ENCODE peak calls at places on chromosomes 4 and X, in ten cellular contexts. One of them, this sample, is unnamed.

GRCh38 chr4:169253904-169254303 is 16.9 kb downstream of the SH3RF1 start:
- DNase-seq in HFFc6: peak; percentile 83
- DNase-seq in mammary epithelial cell: peak; percentile 46
- DNase-seq in tibial artery: no peak
- DNase-seq in dorsolateral prefrontal cortex: no peak
- DNase-seq in thyroid gland: no peak
- DNase-seq in GM13976: no peak
- DNase-seq in mesothelial cell of epicardium: no peak
- DNase-seq in fibroblast of mammary gland: peak; percentile 92
- DNase-seq in AG10803: peak; percentile 90
- DNase-seq in this sample: no peak

GRCh38 chr4:140884431-140885058 is 128.4 kb upstream of the TBC1D9 start:
- DNase-seq in HFFc6: peak; percentile 69
- DNase-seq in mammary epithelial cell: peak; percentile 46
- DNase-seq in tibial artery: no peak
- DNase-seq in dorsolateral prefrontal cortex: no peak
- DNase-seq in thyroid gland: peak; percentile 66
- DNase-seq in GM13976: peak; percentile 69
- DNase-seq in mesothelial cell of epicardium: no peak
- DNase-seq in fibroblast of mammary gland: peak; percentile 81
- DNase-seq in AG10803: peak; percentile 80
- DNase-seq in this sample: peak; percentile 44

GRCh38 chr4:77564231-77564630 is 41.4 kb upstream of the CXCL13 start:
- DNase-seq in HFFc6: no peak
- DNase-seq in mammary epithelial cell: no peak
- DNase-seq in tibial artery: no peak
- DNase-seq in dorsolateral prefrontal cortex: no peak
- DNase-seq in thyroid gland: peak; percentile 62
- DNase-seq in GM13976: no peak
- DNase-seq in mesothelial cell of epicardium: no peak
- DNase-seq in fibroblast of mammary gland: peak; percentile 78
- DNase-seq in AG10803: no peak
- DNase-seq in this sample: no peak

GRCh38 chr4:140256335-140256734 is 102.4 kb upstream of the MAML3 start:
- DNase-seq in HFFc6: peak; percentile 64
- DNase-seq in mammary epithelial cell: peak; percentile 80
- DNase-seq in tibial artery: no peak
- DNase-seq in dorsolateral prefrontal cortex: no peak
- DNase-seq in thyroid gland: no peak
- DNase-seq in GM13976: no peak
- DNase-seq in mesothelial cell of epicardium: no peak
- DNase-seq in fibroblast of mammary gland: peak; percentile 79
- DNase-seq in AG10803: peak; percentile 57
- DNase-seq in this sample: no peak

GRCh38 chr4:119894650-119895208 is 171.9 kb downstream of the MAD2L1 start:
- DNase-seq in HFFc6: no peak
- DNase-seq in mammary epithelial cell: no peak
- DNase-seq in tibial artery: no peak
- DNase-seq in dorsolateral prefrontal cortex: no peak
- DNase-seq in thyroid gland: no peak
- DNase-seq in GM13976: no peak
- DNase-seq in mesothelial cell of epicardium: no peak
- DNase-seq in fibroblast of mammary gland: no peak
- DNase-seq in AG10803: no peak
- DNase-seq in this sample: no peak

GRCh38 chrX:107978707-107979307 is 3.4 kb downstream of the TEX13B start:
- DNase-seq in HFFc6: peak; percentile 13
- DNase-seq in mammary epithelial cell: peak; percentile 12
- DNase-seq in tibial artery: no peak
- DNase-seq in dorsolateral prefrontal cortex: no peak
- DNase-seq in thyroid gland: peak; percentile 6
- DNase-seq in GM13976: no peak
- DNase-seq in mesothelial cell of epicardium: no peak
- DNase-seq in fibroblast of mammary gland: peak; percentile 54
- DNase-seq in AG10803: peak; percentile 36
- DNase-seq in this sample: peak; percentile 3

GRCh38 chr4:65747386-65747785 is 77.1 kb upstream of the EPHA5 start:
- DNase-seq in HFFc6: no peak
- DNase-seq in mammary epithelial cell: no peak
- DNase-seq in tibial artery: no peak
- DNase-seq in dorsolateral prefrontal cortex: no peak
- DNase-seq in thyroid gland: no peak
- DNase-seq in GM13976: no peak
- DNase-seq in mesothelial cell of epicardium: no peak
- DNase-seq in fibroblast of mammary gland: no peak
- DNase-seq in AG10803: no peak
- DNase-seq in this sample: no peak

GRCh38 chrX:103793541-103793932 is 16.9 kb downstream of the PLP1 start:
- DNase-seq in HFFc6: no peak
- DNase-seq in mammary epithelial cell: peak; percentile 51
- DNase-seq in tibial artery: no peak
- DNase-seq in dorsolateral prefrontal cortex: no peak
- DNase-seq in thyroid gland: no peak
- DNase-seq in GM13976: no peak
- DNase-seq in mesothelial cell of epicardium: no peak
- DNase-seq in fibroblast of mammary gland: no peak
- DNase-seq in AG10803: no peak
- DNase-seq in this sample: no peak

GRCh38 chr4:42452823-42453222 is 55.5 kb downstream of the SHISA3 start:
- DNase-seq in HFFc6: no peak
- DNase-seq in mammary epithelial cell: no peak
- DNase-seq in tibial artery: no peak
- DNase-seq in dorsolateral prefrontal cortex: no peak
- DNase-seq in thyroid gland: no peak
- DNase-seq in GM13976: no peak
- DNase-seq in mesothelial cell of epicardium: no peak
- DNase-seq in fibroblast of mammary gland: no peak
- DNase-seq in AG10803: no peak
- DNase-seq in this sample: no peak

GRCh38 chr4:69832326-69833030 is 27.5 kb downstream of the SULT1E1 start:
- DNase-seq in HFFc6: no peak
- DNase-seq in mammary epithelial cell: no peak
- DNase-seq in tibial artery: no peak
- DNase-seq in dorsolateral prefrontal cortex: no peak
- DNase-seq in thyroid gland: no peak
- DNase-seq in GM13976: no peak
- DNase-seq in mesothelial cell of epicardium: no peak
- DNase-seq in fibroblast of mammary gland: no peak
- DNase-seq in AG10803: no peak
- DNase-seq in this sample: no peak

GRCh38 chr4:184955636-184956035 is 62.7 kb upstream of the HELT start:
- DNase-seq in HFFc6: no peak
- DNase-seq in mammary epithelial cell: no peak
- DNase-seq in tibial artery: no peak
- DNase-seq in dorsolateral prefrontal cortex: no peak
- DNase-seq in thyroid gland: peak; percentile 54
- DNase-seq in GM13976: no peak
- DNase-seq in mesothelial cell of epicardium: no peak
- DNase-seq in fibroblast of mammary gland: no peak
- DNase-seq in AG10803: no peak
- DNase-seq in this sample: no peak

GRCh38 chr4:71570492-71570891 is 213.4 kb downstream of the GC start:
- DNase-seq in HFFc6: no peak
- DNase-seq in mammary epithelial cell: no peak
- DNase-seq in tibial artery: no peak
- DNase-seq in dorsolateral prefrontal cortex: no peak
- DNase-seq in thyroid gland: no peak
- DNase-seq in GM13976: no peak
- DNase-seq in mesothelial cell of epicardium: no peak
- DNase-seq in fibroblast of mammary gland: no peak
- DNase-seq in AG10803: no peak
- DNase-seq in this sample: no peak

GRCh38 chrX:136209016-136209738 is 42.0 kb downstream of the MAP7D3 start:
- DNase-seq in HFFc6: no peak
- DNase-seq in mammary epithelial cell: no peak
- DNase-seq in tibial artery: peak; percentile 77
- DNase-seq in dorsolateral prefrontal cortex: peak; percentile 26
- DNase-seq in thyroid gland: peak; percentile 66
- DNase-seq in GM13976: peak; percentile 57
- DNase-seq in mesothelial cell of epicardium: no peak
- DNase-seq in fibroblast of mammary gland: peak; percentile 68
- DNase-seq in AG10803: peak; percentile 68
- DNase-seq in this sample: no peak

GRCh38 chr4:38924266-38924827 is 56.7 kb downstream of the FAM114A1 start:
- DNase-seq in HFFc6: no peak
- DNase-seq in mammary epithelial cell: no peak
- DNase-seq in tibial artery: no peak
- DNase-seq in dorsolateral prefrontal cortex: no peak
- DNase-seq in thyroid gland: no peak
- DNase-seq in GM13976: no peak
- DNase-seq in mesothelial cell of epicardium: no peak
- DNase-seq in fibroblast of mammary gland: no peak
- DNase-seq in AG10803: no peak
- DNase-seq in this sample: no peak

GRCh38 chrX:49999048-49999447 is 76.7 kb downstream of the CLCN5 start:
- DNase-seq in HFFc6: no peak
- DNase-seq in mammary epithelial cell: peak; percentile 61
- DNase-seq in tibial artery: no peak
- DNase-seq in dorsolateral prefrontal cortex: no peak
- DNase-seq in thyroid gland: peak; percentile 13
- DNase-seq in GM13976: no peak
- DNase-seq in mesothelial cell of epicardium: no peak
- DNase-seq in fibroblast of mammary gland: peak; percentile 12
- DNase-seq in AG10803: peak; percentile 55
- DNase-seq in this sample: no peak

GRCh38 chr4:8897768-8898167 is 26.1 kb upstream of the HMX1 start:
- DNase-seq in HFFc6: no peak
- DNase-seq in mammary epithelial cell: peak; percentile 37
- DNase-seq in tibial artery: no peak
- DNase-seq in dorsolateral prefrontal cortex: no peak
- DNase-seq in thyroid gland: no peak
- DNase-seq in GM13976: no peak
- DNase-seq in mesothelial cell of epicardium: no peak
- DNase-seq in fibroblast of mammary gland: no peak
- DNase-seq in AG10803: no peak
- DNase-seq in this sample: no peak

GRCh38 chrX:112513154-112513553 is 166.6 kb downstream of the LHFPL1 start:
- DNase-seq in HFFc6: no peak
- DNase-seq in mammary epithelial cell: no peak
- DNase-seq in tibial artery: no peak
- DNase-seq in dorsolateral prefrontal cortex: no peak
- DNase-seq in thyroid gland: peak; percentile 1
- DNase-seq in GM13976: no peak
- DNase-seq in mesothelial cell of epicardium: no peak
- DNase-seq in fibroblast of mammary gland: no peak
- DNase-seq in AG10803: peak; percentile 79
- DNase-seq in this sample: peak; percentile 57

GRCh38 chr4:40046311-40046980 is 10.2 kb upstream of the N4BP2 start:
- DNase-seq in HFFc6: peak; percentile 8
- DNase-seq in mammary epithelial cell: peak; percentile 31
- DNase-seq in tibial artery: no peak
- DNase-seq in dorsolateral prefrontal cortex: no peak
- DNase-seq in thyroid gland: peak; percentile 87
- DNase-seq in GM13976: no peak
- DNase-seq in mesothelial cell of epicardium: no peak
- DNase-seq in fibroblast of mammary gland: peak; percentile 42
- DNase-seq in AG10803: peak; percentile 46
- DNase-seq in this sample: no peak

GRCh38 chr4:16883816-16884215 is 14.6 kb downstream of the LDB2 start:
- DNase-seq in HFFc6: no peak
- DNase-seq in mammary epithelial cell: no peak
- DNase-seq in tibial artery: no peak
- DNase-seq in dorsolateral prefrontal cortex: no peak
- DNase-seq in thyroid gland: no peak
- DNase-seq in GM13976: no peak
- DNase-seq in mesothelial cell of epicardium: no peak
- DNase-seq in fibroblast of mammary gland: no peak
- DNase-seq in AG10803: no peak
- DNase-seq in this sample: no peak

GRCh38 chr4:113080050-113080449 is 30.6 kb downstream of the ANK2 start:
- DNase-seq in HFFc6: no peak
- DNase-seq in mammary epithelial cell: peak; percentile 16
- DNase-seq in tibial artery: no peak
- DNase-seq in dorsolateral prefrontal cortex: no peak
- DNase-seq in thyroid gland: no peak
- DNase-seq in GM13976: no peak
- DNase-seq in mesothelial cell of epicardium: no peak
- DNase-seq in fibroblast of mammary gland: peak; percentile 34
- DNase-seq in AG10803: peak; percentile 20
- DNase-seq in this sample: no peak

GRCh38 chr4:10787365-10787764 is 102.8 kb upstream of the CLNK start:
- DNase-seq in HFFc6: no peak
- DNase-seq in mammary epithelial cell: no peak
- DNase-seq in tibial artery: no peak
- DNase-seq in dorsolateral prefrontal cortex: no peak
- DNase-seq in thyroid gland: no peak
- DNase-seq in GM13976: no peak
- DNase-seq in mesothelial cell of epicardium: no peak
- DNase-seq in fibroblast of mammary gland: no peak
- DNase-seq in AG10803: no peak
- DNase-seq in this sample: no peak
- TF ChIP-seq CTCF in HFFc6: no peak
- TF ChIP-seq CTCF in mammary epithelial cell: no peak
- TF ChIP-seq CTCF in tibial artery: no peak
- TF ChIP-seq CTCF in dorsolateral prefrontal cortex: no peak
- TF ChIP-seq CTCF in thyroid gland: no peak
- TF ChIP-seq CTCF in GM13976: no peak
- TF ChIP-seq CTCF in mesothelial cell of epicardium: no peak
- TF ChIP-seq CTCF in fibroblast of mammary gland: no peak
- TF ChIP-seq CTCF in AG10803: no peak
- TF ChIP-seq CTCF in this sample: no peak

GRCh38 chr4:45518832-45519231 is 605.0 kb downstream of the GABRG1 start:
- DNase-seq in HFFc6: no peak
- DNase-seq in mammary epithelial cell: no peak
- DNase-seq in tibial artery: no peak
- DNase-seq in dorsolateral prefrontal cortex: no peak
- DNase-seq in thyroid gland: no peak
- DNase-seq in GM13976: no peak
- DNase-seq in mesothelial cell of epicardium: no peak
- DNase-seq in fibroblast of mammary gland: no peak
- DNase-seq in AG10803: no peak
- DNase-seq in this sample: no peak
- TF ChIP-seq CTCF in HFFc6: no peak
- TF ChIP-seq CTCF in mammary epithelial cell: no peak
- TF ChIP-seq CTCF in tibial artery: no peak
- TF ChIP-seq CTCF in dorsolateral prefrontal cortex: no peak
- TF ChIP-seq CTCF in thyroid gland: no peak
- TF ChIP-seq CTCF in GM13976: no peak
- TF ChIP-seq CTCF in mesothelial cell of epicardium: no peak
- TF ChIP-seq CTCF in fibroblast of mammary gland: no peak
- TF ChIP-seq CTCF in AG10803: no peak
- TF ChIP-seq CTCF in this sample: no peak

GRCh38 chr4:96352051-96352517 is 512.2 kb downstream of the PDHA2 start:
- DNase-seq in HFFc6: no peak
- DNase-seq in mammary epithelial cell: peak; percentile 14
- DNase-seq in tibial artery: no peak
- DNase-seq in dorsolateral prefrontal cortex: no peak
- DNase-seq in thyroid gland: peak; percentile 4
- DNase-seq in GM13976: no peak
- DNase-seq in mesothelial cell of epicardium: no peak
- DNase-seq in fibroblast of mammary gland: peak; percentile 5
- DNase-seq in AG10803: no peak
- DNase-seq in this sample: no peak
- TF ChIP-seq CTCF in HFFc6: peak; percentile 28
- TF ChIP-seq CTCF in mammary epithelial cell: peak; percentile 14
- TF ChIP-seq CTCF in tibial artery: no peak
- TF ChIP-seq CTCF in dorsolateral prefrontal cortex: no peak
- TF ChIP-seq CTCF in thyroid gland: peak; percentile 5
- TF ChIP-seq CTCF in GM13976: no peak
- TF ChIP-seq CTCF in mesothelial cell of epicardium: peak; percentile 30
- TF ChIP-seq CTCF in fibroblast of mammary gland: peak; percentile 15
- TF ChIP-seq CTCF in AG10803: no peak
- TF ChIP-seq CTCF in this sample: no peak

GRCh38 chrX:51395474-51395806 is 62.8 kb downstream of the NUDT10 start:
- DNase-seq in HFFc6: no peak
- DNase-seq in mammary epithelial cell: no peak
- DNase-seq in tibial artery: no peak
- DNase-seq in dorsolateral prefrontal cortex: no peak
- DNase-seq in thyroid gland: no peak
- DNase-seq in GM13976: no peak
- DNase-seq in mesothelial cell of epicardium: no peak
- DNase-seq in fibroblast of mammary gland: no peak
- DNase-seq in AG10803: no peak
- DNase-seq in this sample: no peak

GRCh38 chrX:51395807-51396728 is 63.4 kb downstream of the NUDT10 start:
- DNase-seq in HFFc6: no peak
- DNase-seq in mammary epithelial cell: no peak
- DNase-seq in tibial artery: no peak
- DNase-seq in dorsolateral prefrontal cortex: no peak
- DNase-seq in thyroid gland: peak; percentile 32
- DNase-seq in GM13976: no peak
- DNase-seq in mesothelial cell of epicardium: no peak
- DNase-seq in fibroblast of mammary gland: no peak
- DNase-seq in AG10803: no peak
- DNase-seq in this sample: no peak
- TF ChIP-seq CTCF in HFFc6: no peak
- TF ChIP-seq CTCF in mammary epithelial cell: no peak
- TF ChIP-seq CTCF in tibial artery: peak; percentile 31
- TF ChIP-seq CTCF in dorsolateral prefrontal cortex: no peak
- TF ChIP-seq CTCF in thyroid gland: peak; percentile 46
- TF ChIP-seq CTCF in GM13976: no peak
- TF ChIP-seq CTCF in mesothelial cell of epicardium: peak; percentile 62
- TF ChIP-seq CTCF in fibroblast of mammary gland: no peak
- TF ChIP-seq CTCF in AG10803: no peak
- TF ChIP-seq CTCF in this sample: no peak

This sample was measured in AG09319.